ENCODE peak calls at places on chromosomes 6 and 20, in four cellular contexts. S, Z, C and D are unnamed samples.

GRCh38 chr6:1869766-1870165 is 260.1 kb downstream of the FOXC1 start:
- DNase-seq in S (no peak), C (no peak), Z (no peak), D (no peak)

GRCh38 chr6:1486387-1486786 is 97.0 kb downstream of the FOXF2 start:
- DNase-seq in S (no peak), Z (no peak), C (no peak), D (no peak)

GRCh38 chr20:22653641-22654040 is 69.3 kb upstream of the FOXA2 start:
- DNase-seq in Z (no peak), S (no peak), C (no peak), D (no peak)

GRCh38 chr20:50290815-50291214 is 100.2 kb downstream of the CEBPB start:
- DNase-seq in S (no peak), Z (no peak), C (no peak), D (no peak)

GRCh38 chr6:75210885-75211739 is 5.3 kb upstream of the COL12A1 start:
- DNase-seq in S (no peak), C (no peak), Z (peak), D (no peak)

GRCh38 chr20:4949833-4950178 is 51.5 kb downstream of the SLC23A2 start:
- DNase-seq in Z (peak), C (no peak), S (peak), D (no peak)

GRCh38 chr20:5484926-5485325 is 168.2 kb upstream of the PROKR2 start:
- DNase-seq in C (no peak), Z (no peak), S (no peak), D (no peak)

GRCh38 chr6:121503633-121504032 is 68.2 kb downstream of the GJA1 start:
- DNase-seq in Z (no peak), C (no peak), S (no peak), D (no peak)

GRCh38 chr6:136647363-136647763 is 97.1 kb upstream of the MAP7 start:
- DNase-seq in Z (peak), S (no peak), C (peak), D (peak)

GRCh38 chr6:1729133-1729751 is 119.5 kb downstream of the FOXC1 start:
- DNase-seq in Z (no peak), S (no peak), C (no peak), D (no peak)

GRCh38 chr6:170043150-170043819 is 247.6 kb downstream of the DLL1 start:
- DNase-seq in S (no peak), C (no peak), Z (no peak), D (no peak)

GRCh38 chr6:36360241-36361054 is 23.8 kb upstream of the BNIP5 start:
- DNase-seq in S (peak), Z (peak), C (peak), D (peak)